ENCODE peak calls at places on chromosomes 4 and X, in nine cellular contexts. M, T, J, E, P, R, Y, Q and G are unnamed samples.
A peak's percentile ranks its signal among the peaks of the same experiment; 100 is the strongest.

GRCh38 chr4:1010522-1011021 is 854 bp upstream of the FGFRL1 start:
- DNase-seq in M (peak; percentile 85), T (peak; percentile 86), J (peak; percentile 49), E (no peak), P (peak; percentile 50), R (peak; percentile 81), Y (peak; percentile 79), Q (peak; percentile 97), G (peak; percentile 34)

GRCh38 chr4:8515316-8516060 is 64.7 kb upstream of the GPR78 start:
- DNase-seq in M (no peak), T (no peak), J (no peak), E (no peak), P (no peak), R (no peak), Y (no peak), Q (peak; percentile 90), G (no peak)

GRCh38 chr4:165096776-165097175 is 15.9 kb downstream of the TMEM192 start:
- DNase-seq in M (peak; percentile 48), T (no peak), J (no peak), E (peak; percentile 6), P (no peak), R (no peak), Y (no peak), Q (peak; percentile 56), G (no peak)

GRCh38 chrX:153991013-153991580 is 18.5 kb downstream of the TMEM187 start:
- DNase-seq in M (no peak), T (no peak), J (no peak), E (no peak), P (no peak), R (no peak), Y (no peak), Q (no peak), G (no peak)

GRCh38 chrX:16560173-16560572 is 89.8 kb upstream of the S100G start:
- DNase-seq in M (no peak), T (no peak), J (no peak), E (no peak), P (no peak), R (no peak), Y (no peak), Q (no peak), G (no peak)

GRCh38 chr4:169611157-169611556 is 1.2 kb downstream of the NEK1 start:
- DNase-seq in M (no peak), T (no peak), J (no peak), E (no peak), P (no peak), R (no peak), Y (no peak), Q (peak; percentile 35), G (no peak)

GRCh38 chrX:65866762-65867161 is 173.1 kb downstream of the VSIG4 start:
- DNase-seq in M (no peak), T (no peak), J (no peak), E (no peak), P (no peak), R (no peak), Y (no peak), Q (no peak), G (no peak)

GRCh38 chr4:1355378-1355777 is 8.4 kb downstream of the UVSSA start:
- DNase-seq in M (no peak), T (no peak), J (no peak), E (no peak), P (no peak), R (no peak), Y (no peak), Q (no peak), G (no peak)

GRCh38 chr4:119207051-119207450 is 5.5 kb upstream of the USP53 start:
- DNase-seq in M (no peak), T (no peak), J (no peak), E (no peak), P (no peak), R (no peak), Y (no peak), Q (peak; percentile 53), G (no peak)

GRCh38 chr4:151530783-151531182 is 121.8 kb downstream of the FHIP1A start:
- DNase-seq in M (no peak), T (no peak), J (no peak), E (no peak), P (no peak), R (no peak), Y (no peak), Q (peak; percentile 19), G (no peak)

GRCh38 chrX:53445977-53446376 is 11.8 kb upstream of the HSD17B10 start:
- DNase-seq in M (peak; percentile 51), T (peak; percentile 45), J (no peak), E (peak; percentile 28), P (no peak), R (peak; percentile 61), Y (peak; percentile 31), Q (peak; percentile 33), G (no peak)

GRCh38 chrX:154749856-154750255 is 1.0 kb downstream of the GAB3 start:
- DNase-seq in M (no peak), T (no peak), J (no peak), E (no peak), P (no peak), R (no peak), Y (no peak), Q (peak; percentile 44), G (no peak)

GRCh38 chr4:63790377-63790776 is 618.9 kb downstream of the TECRL start:
- DNase-seq in M (no peak), T (no peak), J (no peak), E (no peak), P (no peak), R (no peak), Y (no peak), Q (no peak), G (no peak)

GRCh38 chr4:1266881-1267763 is 18.2 kb upstream of the CTBP1 start:
- DNase-seq in M (no peak), T (no peak), J (no peak), E (no peak), P (no peak), R (no peak), Y (peak; percentile 36), Q (no peak), G (no peak)

GRCh38 chr4:26489101-26489669 is 1.1 kb downstream of the CCKAR start:
- DNase-seq in M (no peak), T (no peak), J (no peak), E (no peak), P (no peak), R (no peak), Y (no peak), Q (no peak), G (no peak)
- H3K4me3 ChIP-seq in M (no peak overlapping the region), T (no peak overlapping the region), J (no peak overlapping the region), E (no peak overlapping the region), P (no peak overlapping the region), R (no peak overlapping the region), Y (no peak overlapping the region), Q (no peak overlapping the region), G (no peak overlapping the region)

GRCh38 chr4:76984788-76985211 is 35.2 kb downstream of the SEPTIN11 start:
- DNase-seq in M (peak; percentile 88), T (no peak), J (peak; percentile 57), E (no peak), P (peak; percentile 48), R (no peak), Y (no peak), Q (peak; percentile 99), G (peak; percentile 18)
- H3K27ac ChIP-seq in M (peak overlapping the region; percentile 91), T (peak overlapping the region; percentile 57), J (peak overlapping the region; percentile 67), E (no peak overlapping the region), P (peak overlapping the region; percentile 55), R (peak overlapping the region; percentile 60), Y (no peak overlapping the region), Q (peak overlapping the region; percentile 97), G (peak overlapping the region; percentile 59)

GRCh38 chrX:124725467-124725866 is 379.1 kb downstream of the SH2D1A start:
- DNase-seq in M (no peak), T (no peak), J (no peak), E (no peak), P (no peak), R (no peak), Y (no peak), Q (no peak), G (no peak)
- H3K9me3 ChIP-seq in M (no peaks in the 10 kb centered on the region), T (no peaks in the 10 kb centered on the region), J (no peaks in the 10 kb centered on the region), E (no peaks in the 10 kb centered on the region), P (no peaks in the 10 kb centered on the region), R (no peaks in the 10 kb centered on the region), Y (no peaks in the 10 kb centered on the region), Q (no peaks in the 10 kb centered on the region), G (no peaks in the 10 kb centered on the region)

DNA sequence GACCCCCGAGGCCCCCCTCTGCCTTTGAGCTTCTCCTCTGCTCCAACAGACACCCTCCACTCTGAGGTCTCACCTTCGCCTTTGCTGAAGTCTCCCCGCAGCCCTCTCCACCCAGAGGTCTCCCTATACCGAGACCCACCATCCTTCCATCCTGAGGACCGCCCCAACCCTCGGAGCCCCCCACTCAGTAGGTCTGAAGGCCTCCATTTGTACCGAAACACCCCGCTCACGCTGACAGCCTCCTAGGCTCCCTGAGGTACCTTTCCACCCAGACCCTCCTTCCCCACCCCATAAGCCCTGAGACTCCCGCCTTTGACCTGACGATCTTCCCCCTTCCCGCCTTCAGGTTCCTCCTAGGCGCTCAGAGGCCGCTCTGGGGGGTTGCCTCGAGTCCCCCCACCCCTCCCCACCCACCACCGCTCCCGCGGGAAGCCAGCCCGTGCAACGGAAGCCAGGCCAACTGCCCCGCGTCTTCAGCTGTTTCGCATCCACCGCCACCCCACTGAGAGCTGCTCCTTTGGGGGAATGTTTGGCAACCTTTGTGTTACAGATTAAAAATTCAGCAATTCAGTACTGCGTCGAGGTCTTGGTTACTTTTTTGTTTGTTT is 5.0 kb downstream of the SOD3 start:
- DNase-seq in M (no peak), T (peak; percentile 48), J (no peak), E (no peak), P (no peak), R (no peak), Y (no peak), Q (peak; percentile 30), G (no peak)
- H3K4me3 ChIP-seq in M (no peak overlapping the region), T (peak overlapping the region; percentile 9), J (no peak overlapping the region), E (no peak overlapping the region), P (peak overlapping the region; percentile 3), R (peak overlapping the region; percentile 46), Y (no peak overlapping the region), Q (peak overlapping the region; percentile 54), G (peak overlapping the region; percentile 32)